ENCODE peak calls at places on chromosomes 4 and X, in six cellular contexts. N is CD4-positive, alpha-beta memory T cell; V is adipocyte; K is heart left ventricle; H is OCI-LY7; L is cardiac muscle cell. I is an unnamed sample.

GRCh38 chrX:111270339-111270738 is at the start of gene CAPN6:
- DNase-seq in K (no peak), L (peak; percentile 2), N (no peak), V (peak; percentile 19), H (no peak), I (no peak)

GRCh38 chr4:95929448-95930064 is 89.7 kb downstream of the PDHA2 start:
- DNase-seq in H (peak; percentile 35), K (no peak), N (no peak), V (no peak), L (peak; percentile 0), I (no peak)

GRCh38 chrX:13472975-13473665 is 96.3 kb upstream of the EGFL6 start:
- DNase-seq in L (peak; percentile 28), K (no peak), H (no peak), N (no peak), V (no peak), I (no peak)

GRCh38 chr4:52952540-52952939 is 90.4 kb downstream of the RASL11B start:
- DNase-seq in L (no peak), K (no peak), H (no peak), V (no peak), N (no peak), I (no peak)

GRCh38 chr4:94714761-94715160 is 43.0 kb upstream of the BMPR1B start:
- DNase-seq in K (no peak), H (no peak), N (no peak), V (peak; percentile 59), L (peak; percentile 29), I (no peak)

GRCh38 chrX:13338985-13339384 is 19.1 kb upstream of the ATXN3L start:
- DNase-seq in V (no peak), L (no peak), K (no peak), H (no peak), N (no peak), I (no peak)

GRCh38 chr4:1405636-1406415 is 416 bp downstream of the NKX1-1 start:
- DNase-seq in V (no peak), L (no peak), H (no peak), N (no peak), K (no peak), I (no peak)

GRCh38 chr4:143186202-143186601 is 1.5 kb downstream of the USP38 start:
- DNase-seq in H (no peak), N (no peak), K (no peak), L (peak; percentile 8), V (peak; percentile 51), I (no peak)

GRCh38 chr4:135382280-135382679 is 1180.7 kb upstream of the PABPC4L start:
- DNase-seq in N (no peak), H (no peak), K (no peak), V (no peak), L (no peak), I (no peak)

GRCh38 chr4:5969336-5969735 is 48.9 kb downstream of the C4orf50 start:
- DNase-seq in L (no peak), N (no peak), V (no peak), H (no peak), K (no peak), I (no peak)

GRCh38 chrX:131675596-131676194 is 131.8 kb downstream of the OR13H1 start:
- DNase-seq in V (peak; percentile 4), K (no peak), L (peak; percentile 1), N (no peak), H (peak; percentile 2), I (no peak)

GRCh38 chr4:82785248-82786003 is 13.2 kb downstream of the SCD5 start:
- DNase-seq in H (no peak), L (peak; percentile 93), K (no peak), N (no peak), V (peak; percentile 78), I (no peak)

GRCh38 chr4:26861434-26862186 is 969 bp downstream of the STIM2 start:
- DNase-seq in H (peak; percentile 97), N (peak; percentile 75), L (peak; percentile 69), K (peak; percentile 81), V (peak; percentile 81), I (peak; percentile 76)

GRCh38 chr4:184756399-184756798 is 22.5 kb upstream of the CENPU start:
- DNase-seq in V (peak; percentile 59), K (peak; percentile 44), H (no peak), L (peak; percentile 94), N (no peak), I (no peak)

GRCh38 chr4:145935253-145936141 is 3.1 kb downstream of the ZNF827 start:
- DNase-seq in N (peak; percentile 5), K (peak; percentile 72), V (peak; percentile 18), L (peak; percentile 54), H (peak; percentile 79), I (peak; percentile 17)

GRCh38 chr4:36872679-36873078 is 371.9 kb upstream of the NWD2 start:
- DNase-seq in N (no peak), H (no peak), L (no peak), K (no peak), V (no peak), I (no peak)

GRCh38 chr4:103052779-103053178 is 23.8 kb downstream of the SLC9B2 start:
- DNase-seq in L (no peak), H (no peak), V (no peak), K (no peak), N (no peak), I (no peak)

GRCh38 chrX:20244936-20245335 is 21.8 kb downstream of the RPS6KA3 start:
- DNase-seq in L (peak; percentile 65), N (no peak), K (no peak), H (no peak), V (peak; percentile 42), I (no peak)

GRCh38 chr4:94676910-94677309 is 80.8 kb upstream of the BMPR1B start:
- DNase-seq in K (no peak), L (peak; percentile 29), H (no peak), V (peak; percentile 41), N (no peak), I (no peak)

GRCh38 chrX:149827254-149827653 is 45.5 kb downstream of the MAGEA9 start:
- DNase-seq in N (no peak), K (no peak), V (no peak), H (no peak), L (no peak), I (no peak)

GRCh38 chrX:104270212-104270611 is 15.5 kb upstream of the ESX1 start:
- DNase-seq in N (no peak), L (no peak), V (no peak), K (no peak), H (no peak), I (no peak)

GRCh38 chr4:147480891-147481576 is at the start of gene EDNRA:
- DNase-seq in H (no peak), V (peak; percentile 85), L (peak; percentile 60), N (no peak), K (peak; percentile 48), I (no peak)

GRCh38 chr4:1500231-1500965 is 94.2 kb upstream of the NKX1-1 start:
- DNase-seq in V (no peak), L (no peak), N (no peak), H (no peak), K (peak; percentile 4), I (no peak)

GRCh38 chrX:118823263-118824172 is at the start of gene ZCCHC12:
- DNase-seq in K (peak; percentile 36), V (peak; percentile 51), L (peak; percentile 64), N (peak; percentile 26), H (no peak), I (peak; percentile 35)

GRCh38 chr4:24226018-24226417 is 336.2 kb upstream of the PPARGC1A start:
- DNase-seq in L (no peak), N (no peak), V (peak; percentile 16), H (no peak), K (no peak), I (no peak)

GRCh38 chr4:41135761-41136160 is 78.6 kb downstream of the APBB2 start:
- DNase-seq in N (no peak), L (no peak), H (no peak), V (no peak), K (no peak), I (no peak)

GRCh38 chr4:5809216-5809776 is 83.6 kb downstream of the CRMP1 start:
- DNase-seq in V (no peak), K (no peak), L (no peak), N (no peak), H (no peak), I (no peak)

GRCh38 chr4:140116442-140117104 is 37.4 kb downstream of the MAML3 start:
- DNase-seq in K (no peak), H (no peak), V (no peak), N (no peak), L (no peak), I (no peak)

GRCh38 chrX:50635162-50635561 is 164.5 kb upstream of the DGKK start:
- DNase-seq in H (no peak), N (no peak), K (no peak), L (no peak), V (no peak), I (no peak)

DNA sequence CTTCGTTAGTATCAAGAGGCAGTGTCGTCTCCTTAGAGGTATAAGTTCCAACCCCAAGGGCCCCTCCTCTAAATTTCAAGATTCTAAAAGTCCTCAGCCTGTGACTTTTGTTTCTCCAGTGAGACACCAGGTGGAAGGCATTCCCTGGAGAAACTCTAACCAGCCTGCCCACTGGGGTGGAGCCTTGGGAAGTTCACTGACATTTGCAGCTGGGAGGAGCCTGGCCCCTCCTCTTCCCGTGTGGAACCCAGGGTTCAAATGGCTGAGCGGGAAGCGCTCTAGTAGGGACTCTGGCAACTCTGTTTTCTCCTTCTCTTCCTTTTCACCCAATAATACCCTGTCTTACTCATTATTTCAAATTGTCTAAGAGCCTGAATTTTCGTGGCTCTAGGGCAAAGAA is 325.0 kb downstream of the TLL1 start:
- DNase-seq in N (no peak), L (peak; percentile 15), K (no peak), H (no peak), V (no peak), I (no peak)
- H3K4me3 ChIP-seq in N (no peak overlapping the region), L (no peak overlapping the region), K (no peak overlapping the region), H (no peak overlapping the region), V (no peak overlapping the region), I (no peak overlapping the region)

DNA sequence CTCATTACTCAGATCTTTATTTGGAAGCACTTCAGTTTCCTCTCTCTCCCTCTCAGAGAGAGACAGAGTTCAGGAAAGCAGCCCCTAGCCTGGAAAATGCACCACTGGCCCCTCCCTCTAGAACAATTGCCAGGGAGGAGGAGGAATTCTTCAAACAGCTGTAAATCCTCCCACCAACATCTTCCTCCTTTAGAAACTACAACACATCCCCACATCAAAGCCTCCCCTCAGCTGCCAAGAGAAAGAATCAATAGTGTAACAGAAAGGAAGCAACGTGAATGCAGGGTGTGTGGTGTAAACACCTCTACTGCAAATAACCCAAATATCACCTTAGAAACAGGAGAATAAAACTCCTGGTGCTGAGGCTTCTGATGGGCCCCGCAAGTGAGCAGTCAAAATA is 249.9 kb upstream of the GATB start:
- DNase-seq in N (peak; percentile 66), L (no peak), V (no peak), H (no peak), K (no peak), I (no peak)
- H3K4me3 ChIP-seq in N (no peak overlapping the region), L (no peak overlapping the region), V (no peak overlapping the region), H (no peak overlapping the region), K (no peak overlapping the region), I (peak overlapping the region; percentile 32)

GRCh38 chr4:153585021-153585420 is 99.1 kb upstream of the TLR2 start:
- DNase-seq in L (no peak), V (no peak), N (no peak), K (no peak), H (no peak), I (no peak)
- H3K4me3 ChIP-seq in L (no peak overlapping the region), V (no peak overlapping the region), N (no peak overlapping the region), K (no peak overlapping the region), H (no peak overlapping the region), I (no peak overlapping the region)

DNA sequence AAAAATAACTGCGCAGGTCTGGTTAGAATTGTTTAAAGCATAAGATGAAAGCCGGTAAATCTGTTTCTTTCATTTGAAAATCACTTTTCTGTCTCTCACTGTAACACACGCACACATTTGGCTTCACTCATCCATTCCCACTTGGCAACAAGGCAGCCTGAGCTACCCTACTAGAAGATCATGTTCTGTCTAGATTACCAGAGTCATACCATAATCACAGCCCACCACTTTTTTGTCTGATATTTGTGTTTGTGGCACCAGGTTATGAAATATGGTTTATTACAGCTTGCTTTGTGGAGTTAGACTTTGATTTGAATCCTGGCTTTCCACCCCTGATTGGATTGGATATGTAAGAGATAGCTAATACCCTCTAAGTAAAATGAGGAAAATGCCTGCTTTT is 2.2 kb downstream of the USO1 start:
- DNase-seq in N (no peak), K (no peak), V (peak; percentile 50), H (no peak), L (no peak), I (no peak)
- H3K4me3 ChIP-seq in N (no peak overlapping the region), K (peak overlapping the region; percentile 91), V (peak overlapping the region; percentile 99), H (peak overlapping the region; percentile 84), L (no peak overlapping the region), I (peak overlapping the region; percentile 66)